ENCODE peak calls at places on chromosomes 13 and 19, in seven cellular contexts. I is HepG2, U is A549, H is IMR-90, E is GM12878, M is WTC11, J is K562. L is an unnamed sample.

GRCh38 chr13:23701646-23702045 is 131.4 kb downstream of the TNFRSF19 start:
- DNase-seq in H (peak), I (no peak), M (no peak), U (no peak), J (no peak), E (no peak), L (no peak)

GRCh38 chr19:21851596-21852345 is 15.8 kb upstream of the ZNF43 start:
- DNase-seq in H (peak), M (peak), E (no peak), I (peak), J (peak), U (peak), L (peak)

GRCh38 chr13:81577601-81578000 is 1236.7 kb upstream of the SPRY2 start:
- DNase-seq in I (no peak), J (no peak), H (no peak), E (no peak), U (no peak), M (no peak), L (no peak)

GRCh38 chr19:10317045-10317856 is 1.4 kb upstream of the FDX2 start:
- DNase-seq in U (no peak), I (no peak), H (no peak), J (no peak), M (no peak), E (no peak), L (no peak)

GRCh38 chr13:74774252-74774651 is 640.0 kb upstream of the KLF12 start:
- DNase-seq in I (no peak), E (no peak), J (no peak), U (no peak), H (peak), M (no peak), L (no peak)

GRCh38 chr19:50184196-50184595 is 19.2 kb upstream of the MYH14 start:
- DNase-seq in H (no peak), E (no peak), I (no peak), M (no peak), J (no peak), U (no peak), L (no peak)

GRCh38 chr19:40366697-40367561 is 18.4 kb downstream of the PLD3 start:
- DNase-seq in M (peak), J (peak), I (no peak), H (peak), E (no peak), U (no peak), L (peak)

GRCh38 chr19:52527954-52528326 is 472 bp downstream of the ZNF808 start:
- DNase-seq in J (peak), I (no peak), E (no peak), H (no peak), M (peak), U (no peak), L (peak)

GRCh38 chr19:12294308-12295158 is at the start of gene ZNF44:
- DNase-seq in E (peak), M (peak), I (peak), U (peak), H (peak), J (peak), L (peak)

GRCh38 chr19:16233081-16233776 is 35.5 kb downstream of the AP1M1 start:
- DNase-seq in U (no peak), I (no peak), J (no peak), M (no peak), E (no peak), H (no peak), L (no peak)

GRCh38 chr13:107864543-107865460 is 350.5 kb downstream of the LIG4 start:
- DNase-seq in U (no peak), J (peak), M (peak), I (peak), E (no peak), H (peak), L (no peak)

GRCh38 chr19:16359074-16359473 is 34.4 kb downstream of the KLF2 start:
- DNase-seq in H (no peak), U (no peak), J (no peak), M (no peak), I (no peak), E (no peak), L (no peak)

GRCh38 chr13:53379485-53379884 is 350.9 kb downstream of the OLFM4 start:
- DNase-seq in J (no peak), I (no peak), H (no peak), M (no peak), E (no peak), U (no peak), L (no peak)

GRCh38 chr19:58569943-58570670 is 3.0 kb downstream of the MZF1 start:
- DNase-seq in H (no peak), E (no peak), I (no peak), M (peak), U (no peak), J (no peak), L (no peak)

GRCh38 chr19:53900191-53900860 is 8.8 kb upstream of the CACNG7 start:
- DNase-seq in J (no peak), H (no peak), U (no peak), I (no peak), M (no peak), E (no peak), L (no peak)

GRCh38 chr19:51570962-51571575 is at the start of gene ZNF175:
- DNase-seq in U (peak), H (peak), M (peak), E (peak), J (peak), I (peak), L (peak)

GRCh38 chr19:21396121-21396520 is 812 bp upstream of the ZNF493 start:
- DNase-seq in U (no peak), H (no peak), J (no peak), E (no peak), I (no peak), M (no peak), L (no peak)

GRCh38 chr19:10554760-10555612 is 10.8 kb downstream of the KRI1 start:
- DNase-seq in M (no peak), U (no peak), H (no peak), I (no peak), E (no peak), J (no peak), L (no peak)

GRCh38 chr19:32123355-32123940 is 222.0 kb upstream of the ZNF507 start:
- DNase-seq in J (no peak), E (no peak), U (no peak), I (no peak), M (no peak), H (no peak), L (peak)

GRCh38 chr13:23615677-23616076 is 45.5 kb downstream of the TNFRSF19 start:
- DNase-seq in H (no peak), U (no peak), J (no peak), E (no peak), M (no peak), I (peak), L (no peak)

GRCh38 chr13:98349731-98350305 is 172.7 kb upstream of the RNF113B start:
- DNase-seq in J (no peak), M (peak), U (no peak), E (no peak), H (no peak), I (peak), L (peak)

GRCh38 chr19:9406798-9407352 is 28.5 kb downstream of the ZNF266 start:
- DNase-seq in H (peak), U (peak), E (no peak), M (peak), I (no peak), J (peak), L (no peak)

GRCh38 chr19:17148130-17148529 is 67.0 kb upstream of the USE1 start:
- DNase-seq in J (peak), U (no peak), H (no peak), M (no peak), I (no peak), E (no peak), L (no peak)

GRCh38 chr19:18349524-18350128 is 9.2 kb downstream of the PGPEP1 start:
- DNase-seq in H (peak), I (peak), E (no peak), U (peak), J (peak), M (peak), L (peak)

GRCh38 chr19:58400638-58400915 is 5.1 kb downstream of the RNF225 start:
- DNase-seq in M (no peak), U (no peak), E (no peak), H (no peak), I (no peak), J (no peak), L (no peak)

GRCh38 chr19:2609389-2610116 is 92.9 kb downstream of the GNG7 start:
- DNase-seq in J (no peak), E (peak), I (no peak), H (no peak), U (no peak), M (no peak), L (no peak)

GRCh38 chr13:40120288-40120687 is 464.8 kb downstream of the COG6 start:
- DNase-seq in E (no peak), H (no peak), U (no peak), J (no peak), M (no peak), I (no peak), L (no peak)

GRCh38 chr19:33290956-33291622 is 11.2 kb downstream of the CEBPA start:
- DNase-seq in U (peak), E (no peak), M (no peak), I (no peak), H (no peak), J (no peak), L (no peak)

GRCh38 chr19:2012941-2013682 is 2.4 kb downstream of the BTBD2 start:
- DNase-seq in U (no peak), M (no peak), J (no peak), I (no peak), H (no peak), E (no peak), L (no peak)

GRCh38 chr13:99703908-99704307 is 202.6 kb downstream of the TM9SF2 start:
- DNase-seq in E (no peak), I (no peak), H (no peak), M (no peak), J (no peak), U (no peak), L (no peak)

GRCh38 chr13:110506396-110506795 is 55.1 kb downstream of the RAB20 start:
- DNase-seq in I (no peak), J (peak), E (no peak), U (no peak), M (no peak), H (no peak), L (no peak)

GRCh38 chr19:45577111-45577905 is 7.3 kb downstream of the OPA3 start:
- DNase-seq in M (no peak), H (peak), I (peak), J (no peak), U (peak), E (no peak), L (no peak)

GRCh38 chr19:32287811-32288227 is 57.6 kb upstream of the ZNF507 start:
- DNase-seq in I (peak), M (peak), U (peak), J (peak), H (peak), E (no peak), L (peak)

GRCh38 chr19:13181747-13182388 is 31.7 kb downstream of the IER2 start:
- DNase-seq in J (no peak), U (no peak), M (no peak), E (no peak), H (peak), I (no peak), L (no peak)

GRCh38 chr13:94795292-94795691 is 82.9 kb upstream of the SOX21 start:
- DNase-seq in I (no peak), J (no peak), M (no peak), H (no peak), E (no peak), U (no peak), L (no peak)

GRCh38 chr19:49016067-49016839 is 638 bp downstream of the LHB start:
- DNase-seq in H (no peak), U (no peak), J (no peak), E (no peak), M (no peak), I (no peak), L (no peak)

GRCh38 chr13:73672492-73672891 is 461.7 kb downstream of the KLF12 start:
- DNase-seq in I (peak), M (no peak), E (no peak), H (no peak), J (no peak), U (no peak), L (no peak)

GRCh38 chr19:10238172-10238783 is 7.1 kb upstream of the S1PR2 start:
- DNase-seq in J (no peak), M (no peak), U (peak), I (peak), H (peak), E (no peak), L (no peak)

GRCh38 chr13:27131202-27131623 is 40.4 kb downstream of the USP12 start:
- DNase-seq in M (no peak), J (peak), U (no peak), I (no peak), E (peak), H (peak), L (no peak)

GRCh38 chr13:112443191-112444000 is 67.2 kb downstream of the SPACA7 start:
- DNase-seq in H (no peak), U (no peak), J (peak), E (no peak), I (no peak), M (peak), L (peak)

GRCh38 chr13:33376212-33376611 is 90.7 kb upstream of the STARD13 start:
- DNase-seq in H (no peak), E (no peak), M (no peak), I (no peak), U (no peak), J (no peak), L (no peak)

GRCh38 chr13:33375421-33375820 is 89.9 kb upstream of the STARD13 start:
- DNase-seq in J (no peak), M (no peak), U (no peak), E (no peak), I (no peak), H (no peak), L (no peak)

GRCh38 chr13:33377825-33378224 is 92.3 kb upstream of the STARD13 start:
- DNase-seq in E (no peak), U (no peak), J (no peak), M (no peak), H (no peak), I (no peak), L (no peak)

GRCh38 chr13:33372251-33372919 is 86.8 kb upstream of the STARD13 start:
- DNase-seq in H (peak), M (no peak), I (no peak), U (no peak), J (no peak), E (no peak), L (no peak)

GRCh38 chr13:33373624-33374023 is 88.1 kb upstream of the STARD13 start:
- DNase-seq in I (no peak), J (no peak), H (no peak), U (no peak), E (no peak), M (no peak), L (no peak)
- TF ChIP-seq CTCF in I (no peak), J (no peak), H (peak), U (no peak), E (no peak), M (no peak), L (no peak)

GRCh38 chr13:97002581-97002980 is 8.3 kb upstream of the OXGR1 start:
- DNase-seq in M (no peak), I (no peak), U (no peak), H (no peak), E (no peak), J (no peak), L (no peak)
- TF ChIP-seq USF2 in M (no peak), I (no peak), U (no peak), H (no peak), E (no peak), J (no peak), L (no peak)

DNA sequence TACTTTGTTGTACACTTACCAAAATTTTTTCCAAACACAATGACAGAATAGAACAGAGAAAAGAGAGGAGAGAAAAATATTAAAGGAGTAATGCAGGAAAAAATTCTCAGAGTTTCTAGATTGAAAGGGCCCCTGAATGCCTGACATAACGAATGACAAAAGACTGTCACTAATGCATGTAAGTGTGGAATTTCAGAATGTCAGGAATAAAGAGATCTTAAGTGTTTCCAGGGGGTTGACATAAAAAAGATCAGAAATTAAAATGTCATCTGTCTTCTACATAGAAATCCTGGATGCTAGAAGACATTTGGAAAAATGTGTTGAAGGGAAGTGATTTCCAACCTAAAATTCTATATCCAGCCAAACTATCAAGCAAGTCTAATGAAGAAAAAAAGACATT is 27.2 kb downstream of the TEX26 start:
- DNase-seq in U (no peak), H (no peak), I (no peak), E (no peak), J (no peak), M (no peak), L (no peak)
- TF ChIP-seq CTCF in U (no peak), H (no peak), I (no peak), E (no peak), J (no peak), M (no peak), L (no peak)

GRCh38 chr13:109481046-109481445 is 305.3 kb downstream of the IRS2 start:
- DNase-seq in E (no peak), J (no peak), M (no peak), U (no peak), H (peak), I (no peak), L (no peak)
- TF ChIP-seq USF2 in E (no peak), J (no peak), M (no peak), U (no peak), H (no peak), I (no peak), L (no peak)

GRCh38 chr13:77519808-77520207 is 15.7 kb upstream of the SCEL start:
- DNase-seq in M (no peak), E (no peak), U (no peak), H (no peak), I (no peak), J (no peak), L (no peak)

GRCh38 chr13:77522444-77522843 is 13.1 kb upstream of the SCEL start:
- DNase-seq in E (no peak), U (no peak), M (no peak), I (no peak), H (no peak), J (no peak), L (no peak)

GRCh38 chr13:77523386-77523785 is 12.1 kb upstream of the SCEL start:
- DNase-seq in E (no peak), I (no peak), H (no peak), J (no peak), U (no peak), M (no peak), L (no peak)

GRCh38 chr13:77521194-77521593 is 14.3 kb upstream of the SCEL start:
- DNase-seq in M (no peak), H (no peak), E (no peak), I (no peak), U (peak), J (no peak), L (no peak)

DNA sequence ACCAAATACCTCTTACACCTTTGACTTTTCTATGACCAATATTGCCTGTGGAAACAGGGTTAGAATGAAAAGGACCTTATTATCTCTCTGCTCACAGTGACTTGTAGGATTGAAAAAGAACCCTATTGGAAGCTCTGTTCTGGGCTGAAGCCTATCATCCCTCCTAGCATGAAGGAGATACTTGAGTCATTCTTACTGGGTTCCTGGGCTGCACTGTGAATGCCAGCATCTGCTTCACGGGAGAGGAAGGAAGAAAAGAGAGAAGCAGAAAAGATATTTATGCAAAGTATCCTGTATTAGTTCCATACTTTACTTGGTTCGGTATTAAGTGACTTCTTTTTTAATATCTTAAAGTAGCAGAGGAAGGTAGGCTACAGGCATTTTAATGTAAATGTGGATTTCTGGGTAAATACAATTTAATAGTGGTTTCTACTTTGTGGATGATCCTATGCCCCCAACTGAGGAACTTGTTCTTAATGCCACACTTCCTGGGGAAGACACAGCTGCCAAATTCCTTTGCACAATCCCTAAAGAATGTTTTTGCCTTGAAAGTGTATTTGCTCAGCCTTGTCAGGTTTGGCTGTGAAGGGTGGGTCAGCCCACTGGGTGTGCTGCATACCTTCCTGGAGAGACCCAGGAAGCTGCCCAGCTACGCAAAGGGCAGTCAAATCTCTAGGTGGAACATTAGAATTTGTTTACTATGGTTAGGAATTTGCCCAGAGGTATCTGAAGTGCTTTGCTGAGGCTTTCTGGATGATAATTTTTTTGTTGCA is 13.7 kb upstream of the SCEL start:
- DNase-seq in U (peak), H (no peak), M (peak), I (no peak), J (no peak), E (no peak), L (peak)
- TF ChIP-seq CTCF in U (no peak), H (no peak), M (no peak), I (no peak), J (no peak), E (no peak), L (no peak)

GRCh38 chr19:35704218-35704617 is at the start of gene ZBTB32:
- DNase-seq in U (no peak), J (peak), H (peak), E (no peak), I (no peak), M (peak), L (peak)
- TF ChIP-seq USF2 in U (no peak), J (peak), H (peak), E (no peak), I (no peak), M (peak), L (peak)